ENCODE peak calls at places on chromosomes 2 and 18, in six cellular contexts. T, W, M, O, X and I are unnamed samples.

GRCh38 chr2:99112617-99113016 is 28.9 kb upstream of the C2orf15 start:
- DNase-seq in T (no peak), W (no peak), M (no peak), O (no peak), X (no peak), I (no peak)

GRCh38 chr2:157596992-157597681 is 31.5 kb downstream of the ACVR1C start:
- DNase-seq in T (peak; percentile 60), W (no peak), M (no peak), O (peak; percentile 43), X (peak; percentile 31), I (peak; percentile 85)

GRCh38 chr2:231332872-231333500 is 62.5 kb upstream of the B3GNT7 start:
- DNase-seq in T (no peak), W (no peak), M (no peak), O (no peak), X (no peak), I (no peak)

GRCh38 chr2:241314181-241314932 is 1.1 kb downstream of the HDLBP start:
- DNase-seq in T (no peak), W (no peak), M (no peak), O (no peak), X (no peak), I (no peak)

GRCh38 chr2:217409939-217410820 is 550.3 kb upstream of the TNP1 start:
- DNase-seq in T (no peak), W (no peak), M (no peak), O (no peak), X (no peak), I (no peak)

GRCh38 chr2:201661366-201661765 is 18.1 kb upstream of the TMEM237 start:
- DNase-seq in T (no peak), W (no peak), M (no peak), O (no peak), X (no peak), I (no peak)

GRCh38 chr18:79393626-79394401 is 1.9 kb upstream of the NFATC1 start:
- DNase-seq in T (peak; percentile 97), W (peak; percentile 71), M (peak; percentile 95), O (peak; percentile 83), X (no peak), I (peak; percentile 89)

GRCh38 chr2:235688511-235689426 is 194.9 kb downstream of the AGAP1 start:
- DNase-seq in T (no peak), W (no peak), M (no peak), O (no peak), X (no peak), I (no peak)

GRCh38 chr2:132804045-132804444 is 134.0 kb upstream of the LYPD1 start:
- DNase-seq in T (no peak), W (no peak), M (no peak), O (no peak), X (no peak), I (no peak)

GRCh38 chr18:65409266-65409665 is 341.5 kb upstream of the CDH7 start:
- DNase-seq in T (no peak), W (no peak), M (no peak), O (no peak), X (no peak), I (no peak)

GRCh38 chr2:8962890-8963289 is 40.6 kb downstream of the MBOAT2 start:
- DNase-seq in T (no peak), W (no peak), M (no peak), O (no peak), X (no peak), I (no peak)

GRCh38 chr2:127592761-127593227 is 53.2 kb upstream of the GPR17 start:
- DNase-seq in T (no peak), W (no peak), M (peak; percentile 75), O (peak; percentile 17), X (no peak), I (peak; percentile 74)

GRCh38 chr2:69796199-69796598 is 33.3 kb upstream of the GMCL1 start:
- DNase-seq in T (no peak), W (no peak), M (no peak), O (no peak), X (no peak), I (no peak)

GRCh38 chr2:207162319-207162718 is 3.4 kb downstream of the KLF7 start:
- DNase-seq in T (no peak), W (no peak), M (no peak), O (no peak), X (no peak), I (no peak)

GRCh38 chr2:207480521-207481034 is 49.2 kb upstream of the CREB1 start:
- DNase-seq in T (no peak), W (no peak), M (no peak), O (no peak), X (no peak), I (no peak)

GRCh38 chr2:174717273-174717672 is 47.0 kb downstream of the CHRNA1 start:
- DNase-seq in T (no peak), W (no peak), M (no peak), O (no peak), X (no peak), I (no peak)

GRCh38 chr18:39742015-39742466 is 2176.4 kb upstream of the CELF4 start:
- DNase-seq in T (no peak), W (no peak), M (no peak), O (no peak), X (no peak), I (no peak)

GRCh38 chr2:2057125-2057721 is 273.9 kb downstream of the MYT1L start:
- DNase-seq in T (peak; percentile 72), W (no peak), M (no peak), O (peak; percentile 33), X (no peak), I (peak; percentile 83)

GRCh38 chr2:222671259-222672067 is at the start of gene MOGAT1:
- DNase-seq in T (no peak), W (no peak), M (no peak), O (peak; percentile 56), X (no peak), I (peak; percentile 87)

GRCh38 chr2:29080886-29081743 is 6.8 kb upstream of the PCARE start:
- DNase-seq in T (no peak), W (no peak), M (no peak), O (no peak), X (no peak), I (no peak)

GRCh38 chr2:70104231-70105111 is 17.2 kb downstream of the PCBP1 start:
- DNase-seq in T (peak; percentile 66), W (no peak), M (no peak), O (peak; percentile 32), X (no peak), I (no peak)

GRCh38 chr2:103003750-103004250 is 242.0 kb downstream of the TMEM182 start:
- DNase-seq in T (no peak), W (no peak), M (no peak), O (no peak), X (no peak), I (no peak)

GRCh38 chr18:799943-800342 is 12.1 kb downstream of the YES1 start:
- DNase-seq in T (no peak), W (no peak), M (no peak), O (no peak), X (no peak), I (no peak)
- TF ChIP-seq POLR2AphosphoS5 in T (no peak), W (no peak), M (no peak), O (no peak), X (no peak), I (no peak)

GRCh38 chr2:85804583-85804982 is 50.8 kb downstream of the ATOH8 start:
- DNase-seq in T (peak; percentile 57), W (no peak), M (peak; percentile 13), O (no peak), X (no peak), I (peak; percentile 49)

GRCh38 chr2:85804026-85804425 is 50.2 kb downstream of the ATOH8 start:
- DNase-seq in T (peak; percentile 61), W (no peak), M (peak; percentile 41), O (no peak), X (no peak), I (peak; percentile 23)

GRCh38 chr2:85800576-85800975 is 46.8 kb downstream of the ATOH8 start:
- DNase-seq in T (peak; percentile 33), W (no peak), M (no peak), O (no peak), X (no peak), I (no peak)

GRCh38 chr2:85801871-85802270 is 48.1 kb downstream of the ATOH8 start:
- DNase-seq in T (peak; percentile 48), W (no peak), M (peak; percentile 32), O (no peak), X (no peak), I (peak; percentile 36)

DNA sequence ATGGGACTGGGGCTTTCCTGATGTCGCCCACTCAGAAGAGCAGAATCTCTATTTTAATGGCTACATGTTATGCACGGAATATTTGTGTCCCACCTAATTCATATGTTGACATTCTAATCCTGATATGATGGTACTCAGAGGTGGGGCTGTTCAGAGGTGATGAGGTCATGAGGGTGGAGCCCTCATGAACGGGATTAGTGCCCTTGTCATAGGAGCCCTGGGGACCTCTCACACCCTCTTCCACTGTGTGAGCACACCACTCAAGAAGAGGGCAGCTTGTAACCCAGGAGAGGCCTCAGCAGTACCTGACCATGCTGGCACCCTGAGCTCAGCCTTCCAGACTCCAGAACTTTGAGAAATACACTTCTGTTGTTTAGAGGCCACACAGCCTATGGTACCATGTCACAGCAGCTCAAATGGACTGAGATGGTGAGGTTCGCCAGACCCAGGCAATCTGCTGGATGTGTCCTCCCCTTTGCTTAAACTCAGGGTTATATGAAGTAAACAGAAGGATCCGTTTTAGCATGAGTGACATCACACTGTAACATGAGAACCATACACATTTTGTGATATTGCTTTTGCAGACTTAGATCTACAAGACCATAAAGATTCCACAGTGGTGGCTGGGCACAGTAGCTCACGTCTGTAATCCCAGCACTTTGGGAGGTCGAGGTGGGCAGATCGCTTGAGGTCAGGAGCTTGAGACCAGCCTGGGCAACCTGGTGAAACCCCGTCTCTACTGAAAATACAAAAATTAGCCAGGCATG is 48.7 kb downstream of the ATOH8 start:
- DNase-seq in T (peak; percentile 32), W (no peak), M (peak; percentile 18), O (no peak), X (no peak), I (no peak)
- TF ChIP-seq POLR2A in T (no peak), W (no peak), M (no peak), O (no peak), X (no peak), I (no peak)

DNA sequence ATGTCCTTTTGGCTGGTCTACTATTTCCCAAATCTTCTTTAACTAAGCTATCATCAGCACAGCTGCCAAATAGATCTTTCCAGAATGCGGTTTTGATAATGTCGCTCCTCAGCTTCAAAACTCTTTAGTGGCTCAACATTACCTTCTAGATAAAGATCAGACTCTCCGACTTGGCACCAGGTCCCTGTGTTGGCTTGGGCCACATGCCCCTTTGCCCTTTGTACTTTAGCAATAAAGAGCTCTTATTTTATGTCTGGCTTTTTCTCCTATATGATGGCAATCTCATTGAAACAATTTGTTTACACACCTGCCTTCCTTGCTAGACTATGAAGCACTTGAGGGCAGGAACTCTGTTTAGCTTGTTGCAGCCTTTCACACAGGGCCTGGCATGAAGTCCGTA is 128.9 kb upstream of the GATA6 start:
- DNase-seq in T (no peak), W (no peak), M (no peak), O (peak; percentile 67), X (no peak), I (no peak)
- TF ChIP-seq POLR2AphosphoS5 in T (no peak), W (no peak), M (no peak), O (no peak), X (no peak), I (no peak)

GRCh38 chr2:226660524-226660923 is 139.1 kb downstream of the IRS1 start:
- DNase-seq in T (peak; percentile 85), W (no peak), M (no peak), O (peak; percentile 36), X (no peak), I (no peak)
- TF ChIP-seq POLR2A in T (no peak), W (no peak), M (no peak), O (no peak), X (no peak), I (no peak)

GRCh38 chr2:15667579-15668556 is 76.2 kb downstream of the DDX1 start:
- DNase-seq in T (no peak), W (no peak), M (no peak), O (no peak), X (no peak), I (no peak)
- TF ChIP-seq POLR2AphosphoS5 in T (no peak), W (no peak), M (no peak), O (no peak), X (no peak), I (no peak)

GRCh38 chr2:96923810-96924774 is 54.2 kb upstream of the SEMA4C start:
- DNase-seq in T (no peak), W (no peak), M (no peak), O (no peak), X (no peak), I (no peak)
- TF ChIP-seq POLR2A in T (no peak), W (no peak), M (no peak), O (no peak), X (no peak), I (no peak)